ENCODE peak calls at places on chromosomes 12 and 14, in nine cellular contexts. G is coronary artery, A is activated B cell treated with CpG ODN at 0.5 μM for 24 hours, Y is GM13976, C is HFFc6, E is brain microvascular endothelial cell, Z is GM10248, F is GM20000, O is mammary epithelial cell. K is an unnamed sample.

GRCh38 chr12:9051156-9051545 is 61.8 kb downstream of the KLRG1 start:
- DNase-seq in C (no peak), Z (no peak), F (no peak), A (no peak), Y (no peak), G (no peak), E (no peak), O (no peak), K (no peak)

GRCh38 chr12:130478786-130479185 is 141.1 kb downstream of the PIWIL1 start:
- DNase-seq in G (no peak), Y (no peak), Z (no peak), E (no peak), F (no peak), A (no peak), C (no peak), O (no peak), K (no peak)

GRCh38 chr12:89517648-89518047 is 6.9 kb downstream of the GALNT4 start:
- DNase-seq in Z (no peak), F (no peak), E (no peak), G (no peak), A (no peak), Y (no peak), C (no peak), O (no peak), K (no peak)

GRCh38 chr12:49706351-49707126 is 666 bp downstream of the FMNL3 start:
- DNase-seq in C (no peak), E (peak; percentile 23), G (peak; percentile 83), Z (no peak), Y (no peak), F (peak; percentile 34), O (peak; percentile 30), A (peak; percentile 41), K (no peak)

GRCh38 chr14:23177181-23177580 is 6.3 kb downstream of the SLC7A8 start:
- DNase-seq in F (no peak), Z (no peak), G (no peak), Y (no peak), E (no peak), A (no peak), O (no peak), C (peak; percentile 41), K (no peak)

GRCh38 chr14:22822619-22823551 is 6.8 kb upstream of the MRPL52 start:
- DNase-seq in O (peak; percentile 63), E (peak; percentile 71), A (peak; percentile 69), Y (peak; percentile 80), F (peak; percentile 66), G (peak; percentile 88), Z (peak; percentile 74), C (peak; percentile 65), K (peak; percentile 71)

GRCh38 chr12:38411947-38412346 is 95.4 kb downstream of the ALG10B start:
- DNase-seq in O (no peak), F (no peak), C (no peak), A (no peak), Y (no peak), G (no peak), E (no peak), Z (no peak), K (no peak)

GRCh38 chr12:110141389-110141788 is 17.2 kb downstream of the IFT81 start:
- DNase-seq in F (no peak), G (no peak), Z (no peak), O (no peak), E (no peak), A (no peak), Y (no peak), C (peak; percentile 53), K (no peak)

GRCh38 chr12:116592731-116593130 is 33.5 kb downstream of the MAP1LC3B2 start:
- DNase-seq in G (no peak), Z (no peak), C (no peak), E (no peak), Y (no peak), A (no peak), F (no peak), O (no peak), K (no peak)

GRCh38 chr14:64760146-64760755 is 56.0 kb downstream of the PLEKHG3 start:
- DNase-seq in O (peak; percentile 30), E (peak; percentile 54), C (peak; percentile 29), G (no peak), Y (peak; percentile 83), A (peak; percentile 31), F (peak; percentile 80), Z (peak; percentile 76), K (peak; percentile 82)

GRCh38 chr12:98721204-98721702 is 76.2 kb downstream of the APAF1 start:
- DNase-seq in Y (no peak), Z (no peak), C (no peak), G (no peak), F (no peak), E (no peak), O (no peak), A (no peak), K (no peak)

GRCh38 chr12:98724384-98725155 is 79.5 kb downstream of the APAF1 start:
- DNase-seq in O (no peak), E (no peak), A (no peak), Y (no peak), F (no peak), C (no peak), Z (no peak), G (no peak), K (no peak)

GRCh38 chr12:98719515-98720504 is 74.7 kb downstream of the APAF1 start:
- DNase-seq in Z (peak; percentile 30), Y (peak; percentile 30), A (no peak), F (no peak), O (no peak), E (no peak), C (no peak), G (no peak), K (peak; percentile 17)

GRCh38 chr12:98727196-98727595 is 82.1 kb downstream of the APAF1 start:
- DNase-seq in Y (no peak), O (no peak), F (no peak), E (no peak), G (no peak), C (no peak), A (no peak), Z (no peak), K (no peak)

DNA sequence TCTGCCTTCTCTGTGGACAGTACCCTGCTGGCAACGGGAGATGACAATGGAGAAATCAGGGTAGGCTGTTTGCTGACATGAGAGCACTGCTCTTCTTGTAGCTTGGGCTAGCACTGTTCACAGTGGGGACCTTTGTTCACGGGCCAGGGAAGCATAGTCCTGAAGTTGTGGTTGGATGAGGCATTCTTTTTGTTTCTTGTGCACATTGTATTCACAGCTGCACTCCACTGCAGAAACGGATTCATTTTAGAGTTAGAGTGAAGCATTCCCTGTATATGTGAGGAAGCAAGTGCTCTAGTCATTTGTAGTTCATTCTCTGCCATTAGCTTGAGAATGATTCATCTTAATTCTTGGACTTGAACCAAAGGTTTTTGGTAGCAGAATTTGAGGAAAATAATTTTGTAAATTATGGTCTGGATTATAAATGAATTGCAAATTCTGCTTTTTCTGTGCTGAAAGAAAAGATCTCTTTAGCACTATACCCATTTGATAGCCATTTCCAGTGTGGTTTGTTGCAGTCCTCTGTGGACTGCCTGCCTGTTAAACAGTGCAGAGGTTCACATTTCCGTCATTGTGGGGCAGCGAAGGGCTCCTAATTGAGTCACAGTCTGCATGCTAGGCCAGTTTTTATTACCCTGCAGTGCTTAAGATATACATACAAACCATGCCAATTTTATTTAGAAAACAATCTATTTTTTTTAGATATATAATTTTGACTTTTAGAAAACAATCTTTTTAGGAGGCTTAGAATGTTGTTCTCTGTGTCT is 80.6 kb downstream of the APAF1 start:
- DNase-seq in E (peak; percentile 77), A (no peak), O (peak; percentile 41), Z (peak; percentile 48), G (no peak), Y (peak; percentile 54), C (peak; percentile 77), F (peak; percentile 51), K (peak; percentile 59)
- TF ChIP-seq CTCF in E (peak; percentile 79), A (no peak), O (peak; percentile 47), Z (peak; percentile 65), G (no peak), Y (peak; percentile 22), C (peak; percentile 77), F (peak; percentile 45), K (peak; percentile 70)

GRCh38 chr12:119956047-119956446 is 33.0 kb upstream of the BICDL1 start:
- DNase-seq in Y (no peak), A (no peak), E (no peak), F (no peak), C (no peak), Z (no peak), O (no peak), G (no peak), K (no peak)

GRCh38 chr12:119959435-119959834 is 29.6 kb upstream of the BICDL1 start:
- DNase-seq in F (no peak), G (no peak), Z (no peak), C (no peak), Y (no peak), E (no peak), A (no peak), O (no peak), K (no peak)

GRCh38 chr12:119957135-119957534 is 31.9 kb upstream of the BICDL1 start:
- DNase-seq in Z (no peak), A (no peak), F (no peak), G (no peak), C (no peak), E (no peak), Y (no peak), O (no peak), K (no peak)
- TF ChIP-seq CTCF in Z (no peak), A (no peak), F (no peak), G (no peak), C (no peak), E (no peak), Y (no peak), O (no peak), K (no peak)

GRCh38 chr12:55818886-55819285 is 1.0 kb downstream of the ORMDL2 start:
- DNase-seq in E (no peak), O (no peak), Y (no peak), C (no peak), A (no peak), G (no peak), F (no peak), Z (no peak), K (no peak)

GRCh38 chr12:55822228-55822627 is 4.4 kb downstream of the ORMDL2 start:
- DNase-seq in E (no peak), A (no peak), O (no peak), F (no peak), C (no peak), Y (no peak), G (no peak), Z (no peak), K (no peak)

GRCh38 chr12:55823419-55823818 is 5.6 kb downstream of the ORMDL2 start:
- DNase-seq in C (no peak), E (no peak), A (no peak), O (no peak), Z (no peak), G (peak; percentile 5), Y (no peak), F (no peak), K (no peak)

GRCh38 chr12:55818140-55818728 is 393 bp downstream of the ORMDL2 start:
- DNase-seq in O (no peak), F (peak; percentile 66), Y (no peak), Z (no peak), G (no peak), C (peak; percentile 30), E (no peak), A (no peak), K (peak; percentile 58)

GRCh38 chr12:55820679-55821078 is 2.8 kb downstream of the ORMDL2 start:
- DNase-seq in Y (no peak), E (no peak), C (no peak), Z (no peak), G (no peak), O (no peak), A (no peak), F (no peak), K (no peak)
- TF ChIP-seq CTCF in Y (no peak), E (peak; percentile 45), C (peak; percentile 64), Z (peak; percentile 15), G (no peak), O (peak; percentile 32), A (no peak), F (no peak), K (peak; percentile 26)

GRCh38 chr14:59848671-59849070 is 21.9 kb downstream of the RTN1 start:
- DNase-seq in Y (no peak), O (no peak), F (no peak), C (no peak), Z (no peak), E (no peak), A (no peak), G (no peak), K (no peak)
- TF ChIP-seq CTCF in Y (no peak), O (no peak), F (no peak), C (no peak), Z (no peak), E (no peak), A (no peak), G (no peak), K (no peak)